ENCODE peak calls at places on chromosomes 6 and 20, in seven cellular contexts. A is H9, T is mesenchymal stem cell, V is neuronal stem cell, K is IMR-90, B is H1, H is trophoblast cell. D is an unnamed sample.

GRCh38 chr6:144722214-144722737 is 437.1 kb downstream of the UTRN start:
- DNase-seq in H (no peak), V (no peak), T (no peak), K (peak), A (no peak), B (no peak), D (no peak)

GRCh38 chr20:58274384-58274783 is 35.1 kb upstream of the RAB22A start:
- DNase-seq in T (no peak), B (no peak), H (no peak), A (no peak), V (no peak), K (no peak), D (no peak)

GRCh38 chr6:167799033-167799933 is 27.4 kb upstream of the AFDN start:
- DNase-seq in B (no peak), A (no peak), K (no peak), H (peak), V (no peak), T (peak), D (peak)

GRCh38 chr6:53268858-53269608 is 79.7 kb downstream of the ELOVL5 start:
- DNase-seq in K (no peak), H (no peak), A (no peak), V (no peak), T (no peak), B (no peak), D (no peak)

GRCh38 chr6:73369563-73369962 is at the start of gene OOEP:
- DNase-seq in K (no peak), V (no peak), B (no peak), T (no peak), A (no peak), H (no peak), D (no peak)

GRCh38 chr6:40845588-40845987 is 193.4 kb downstream of the UNC5CL start:
- DNase-seq in K (peak), H (peak), V (peak), T (peak), A (peak), B (peak), D (peak)

GRCh38 chr6:112249489-112249888 is 4.9 kb downstream of the LAMA4 start:
- DNase-seq in T (no peak), K (peak), B (no peak), V (no peak), A (no peak), H (no peak), D (no peak)

GRCh38 chr6:10146723-10147451 is 268.0 kb downstream of the TFAP2A start:
- DNase-seq in A (peak), K (peak), H (peak), T (peak), V (peak), B (no peak), D (peak)

GRCh38 chr20:23309781-23310180 is 40.8 kb upstream of the NXT1 start:
- DNase-seq in T (no peak), K (no peak), V (no peak), A (no peak), B (no peak), H (no peak), D (no peak)

GRCh38 chr6:27374824-27375612 is 13.5 kb upstream of the ZNF391 start:
- DNase-seq in K (peak), B (peak), T (peak), V (peak), H (peak), A (peak), D (peak)

GRCh38 chr6:142322504-142323198 is 20.8 kb downstream of the ADGRG6 start:
- DNase-seq in K (no peak), T (no peak), H (no peak), A (no peak), V (no peak), B (no peak), D (no peak)

GRCh38 chr6:19851273-19852089 is 14.3 kb downstream of the ID4 start:
- DNase-seq in K (peak), A (peak), B (no peak), T (peak), H (peak), V (peak), D (peak)

GRCh38 chr20:63268671-63269439 is 3.8 kb upstream of the ARFGAP1 start:
- DNase-seq in H (peak), B (no peak), V (no peak), K (no peak), T (no peak), A (no peak), D (peak)

GRCh38 chr20:63265891-63266515 is 6.6 kb upstream of the ARFGAP1 start:
- DNase-seq in V (no peak), K (peak), B (no peak), A (no peak), H (peak), T (no peak), D (no peak)

GRCh38 chr20:63268256-63268655 is 4.4 kb upstream of the ARFGAP1 start:
- DNase-seq in A (no peak), V (no peak), H (no peak), B (no peak), T (no peak), K (no peak), D (no peak)

GRCh38 chr20:63269724-63270123 is 2.9 kb upstream of the ARFGAP1 start:
- DNase-seq in V (no peak), B (no peak), T (no peak), A (no peak), H (no peak), K (no peak), D (no peak)

GRCh38 chr20:63267681-63268080 is 4.9 kb upstream of the ARFGAP1 start:
- DNase-seq in H (peak), K (no peak), B (no peak), V (no peak), T (no peak), A (no peak), D (no peak)
- H4K8ac ChIP-seq in H (no peak), K (no peak), B (no peak), V (no peak), T (no peak), A (no peak), D (no peak)

DNA sequence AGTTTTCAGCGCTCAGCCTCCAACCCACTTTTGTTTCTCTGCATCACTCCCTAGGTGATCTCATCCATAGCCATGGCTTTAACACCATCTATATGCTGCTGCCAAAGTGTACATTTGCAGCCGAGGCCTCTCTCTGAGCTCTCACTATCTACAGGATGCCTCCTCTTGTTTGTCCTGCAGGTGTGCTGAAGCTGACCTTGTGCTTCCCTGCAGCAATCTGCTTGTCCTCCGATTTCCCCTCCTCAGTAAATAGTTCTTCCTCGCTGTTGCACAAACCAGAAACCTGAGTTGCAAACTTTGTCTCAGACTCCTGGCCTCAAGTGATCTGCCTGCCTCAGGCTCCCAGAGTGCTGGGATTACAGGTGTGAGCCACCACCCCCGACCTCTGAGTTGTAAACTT is 3.7 kb upstream of the TXNDC5 start:
- DNase-seq in T (no peak), B (no peak), K (no peak), A (no peak), V (no peak), H (no peak), D (no peak)
- H3K4ac ChIP-seq in T (no peak), B (no peak), K (no peak), A (no peak), V (no peak), H (no peak), D (no peak)

GRCh38 chr6:90251295-90251992 is 45.2 kb downstream of the BACH2 start:
- DNase-seq in T (no peak), H (no peak), A (no peak), K (peak), V (no peak), B (no peak), D (no peak)
- H2BK5ac ChIP-seq in T (no peak), H (no peak), A (no peak), K (no peak), V (no peak), B (no peak), D (no peak)

GRCh38 chr6:125170376-125170775 is 16.8 kb downstream of the TPD52L1 start:
- DNase-seq in H (no peak), A (no peak), B (no peak), K (peak), V (no peak), T (no peak), D (no peak)
- H4K8ac ChIP-seq in H (no peak), A (no peak), B (no peak), K (no peak), V (no peak), T (no peak), D (no peak)

GRCh38 chr6:131393433-131393832 is 179.6 kb upstream of the ARG1 start:
- DNase-seq in T (no peak), V (no peak), H (no peak), B (no peak), A (no peak), K (no peak), D (no peak)
- H3K4ac ChIP-seq in T (no peak), V (no peak), H (no peak), B (no peak), A (no peak), K (no peak), D (no peak)

DNA sequence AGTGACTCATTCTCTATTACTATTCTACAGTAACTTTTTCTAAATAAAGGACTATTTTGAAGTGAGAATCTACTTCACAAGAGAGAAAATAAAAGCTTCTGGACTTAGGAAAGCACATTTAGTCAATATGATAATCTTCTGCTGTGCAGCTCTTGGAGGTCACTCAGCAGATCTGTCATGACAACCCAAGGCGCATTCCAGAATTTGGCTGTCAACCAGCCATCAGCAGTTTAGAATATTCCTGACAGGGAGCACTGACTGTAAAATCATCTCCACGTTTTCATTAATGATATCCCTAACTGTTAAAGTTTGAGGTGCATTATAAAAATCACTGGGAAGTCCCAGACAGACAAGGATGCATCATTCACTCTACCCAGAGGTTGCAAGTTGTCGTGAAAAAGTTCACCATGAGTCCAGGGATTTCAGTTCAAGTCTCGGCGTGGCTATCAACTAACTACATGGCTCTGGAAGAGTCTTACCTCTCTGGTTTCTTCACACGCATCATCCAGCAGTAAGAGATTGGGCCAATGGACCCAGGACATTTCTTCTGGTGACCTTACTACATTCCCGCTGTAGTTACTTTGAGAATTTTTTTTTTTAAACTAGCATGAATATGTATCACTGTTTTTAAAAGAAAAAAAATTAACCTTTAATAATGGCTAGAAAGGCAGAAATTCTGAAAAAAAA is 375.0 kb downstream of the GJA1 start:
- DNase-seq in A (no peak), T (no peak), H (no peak), B (no peak), V (no peak), K (no peak), D (no peak)
- H2BK5ac ChIP-seq in A (no peak), T (no peak), H (no peak), B (no peak), V (no peak), K (peak), D (no peak)

GRCh38 chr6:107578642-107579332 is 88.9 kb downstream of the SOBP start:
- DNase-seq in B (no peak), K (no peak), V (peak), H (no peak), T (no peak), A (peak), D (peak)
- H4K8ac ChIP-seq in B (no peak), K (no peak), V (no peak), H (no peak), T (no peak), A (no peak), D (no peak)

DNA sequence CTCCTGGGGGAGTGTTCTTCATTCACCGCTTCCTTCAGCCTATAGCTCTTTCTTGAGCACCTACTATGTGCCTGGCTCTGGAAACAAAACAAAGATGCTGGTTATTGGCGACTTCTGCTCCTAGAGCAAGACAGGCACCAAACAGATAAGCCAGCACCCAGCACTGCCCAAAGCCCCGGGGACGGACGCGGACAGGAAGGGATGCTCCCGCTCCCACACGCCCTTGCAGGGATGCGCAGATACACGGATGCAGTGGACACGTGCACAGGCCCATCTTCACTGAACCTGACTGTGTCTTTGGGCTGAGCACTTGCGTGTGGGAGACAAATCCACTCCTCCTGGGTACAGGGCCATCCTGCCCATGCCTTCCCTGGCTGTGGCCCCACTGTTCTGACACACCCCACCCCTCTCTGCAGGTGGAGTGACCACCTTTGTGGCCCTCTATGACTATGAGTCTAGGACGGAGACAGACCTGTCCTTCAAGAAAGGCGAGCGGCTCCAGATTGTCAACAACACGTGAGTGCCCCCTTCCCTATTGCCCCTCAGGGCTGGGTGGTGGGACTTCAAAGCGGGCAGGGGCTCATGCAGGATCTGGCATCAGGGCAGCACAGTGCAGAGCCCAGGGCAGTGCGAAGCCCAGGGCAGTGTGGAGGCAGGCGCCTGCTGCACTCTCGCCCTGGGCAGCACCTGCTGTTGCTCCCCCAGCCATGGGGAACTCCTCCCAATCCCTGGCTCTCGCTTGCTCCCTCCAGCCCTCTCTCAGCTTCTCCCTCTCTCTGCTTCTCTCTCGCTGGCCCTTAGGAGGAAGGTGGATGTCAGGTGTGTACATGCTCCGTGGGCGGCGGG is 39.9 kb downstream of the SRC start:
- DNase-seq in A (peak), H (no peak), B (no peak), V (no peak), K (no peak), T (no peak), D (no peak)
- H3K4ac ChIP-seq in A (no peak), H (peak), B (no peak), V (no peak), K (no peak), T (no peak), D (no peak)

DNA sequence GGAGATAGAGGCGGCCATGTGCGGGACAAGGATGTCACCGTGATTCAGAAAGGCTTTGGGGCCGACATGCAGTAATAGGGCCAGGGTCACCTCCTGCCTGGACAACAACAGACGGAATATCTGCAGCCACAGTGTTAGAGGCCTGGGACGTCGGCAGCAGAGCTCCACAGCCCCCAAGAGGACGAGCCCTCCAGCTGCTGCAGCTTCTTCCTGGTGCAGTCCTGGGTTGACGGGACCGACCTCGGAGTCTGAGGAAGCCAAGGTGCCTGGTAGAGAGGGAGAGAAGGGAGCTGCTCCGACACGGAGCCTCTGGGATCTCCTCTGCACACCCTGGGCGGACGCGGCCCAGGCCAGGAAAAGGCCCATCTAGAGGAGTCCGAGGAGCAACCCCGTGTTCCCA is 23.2 kb upstream of the CHRNA4 start:
- DNase-seq in B (no peak), V (no peak), T (no peak), K (no peak), H (no peak), A (no peak), D (no peak)
- H2BK5ac ChIP-seq in B (no peak), V (no peak), T (no peak), K (no peak), H (no peak), A (no peak), D (no peak)

GRCh38 chr6:18035330-18035854 is 48.0 kb upstream of the KIF13A start:
- DNase-seq in A (peak), H (no peak), B (no peak), K (no peak), V (no peak), T (no peak), D (no peak)

GRCh38 chr6:18028332-18028731 is 40.9 kb upstream of the KIF13A start:
- DNase-seq in T (no peak), B (no peak), H (no peak), K (no peak), A (no peak), V (no peak), D (no peak)

GRCh38 chr6:18031189-18031588 is 43.8 kb upstream of the KIF13A start:
- DNase-seq in H (no peak), K (no peak), T (no peak), V (no peak), A (no peak), B (no peak), D (no peak)

GRCh38 chr6:18034798-18035202 is 47.4 kb upstream of the KIF13A start:
- DNase-seq in A (peak), T (no peak), B (no peak), V (no peak), H (no peak), K (peak), D (no peak)

DNA sequence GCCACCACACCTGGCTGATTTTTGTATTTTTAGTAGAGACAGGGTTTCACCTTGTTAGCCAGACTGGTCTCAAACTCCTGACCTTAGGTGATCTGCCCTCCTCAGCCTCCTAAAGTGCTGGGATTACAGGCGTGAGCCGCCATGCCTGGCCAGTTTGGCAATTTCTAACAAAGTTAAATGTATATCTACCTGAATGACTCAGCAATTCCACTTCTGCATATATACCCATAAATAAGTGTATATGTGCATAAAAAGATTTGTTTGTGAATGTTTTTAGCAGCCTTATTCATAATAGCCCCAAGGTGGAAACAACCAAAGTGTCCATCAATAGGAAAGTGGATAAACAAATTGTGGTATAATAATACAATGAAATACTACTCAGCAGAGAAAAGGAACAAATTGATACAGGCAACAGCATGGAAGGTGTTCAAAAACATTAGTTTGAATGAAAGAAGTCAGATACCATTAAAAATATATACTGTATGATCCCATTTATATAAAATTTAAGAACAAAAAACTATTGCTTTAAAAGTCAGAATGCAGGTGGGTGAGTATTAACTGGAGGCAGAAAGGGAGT is 44.3 kb upstream of the KIF13A start:
- DNase-seq in V (no peak), K (no peak), A (no peak), T (no peak), B (no peak), H (no peak), D (no peak)
- H4K8ac ChIP-seq in V (no peak), K (no peak), A (no peak), T (no peak), B (no peak), H (no peak), D (no peak)